ENCODE peak calls at places on chromosome 20, in eight cellular contexts. N is choroid plexus epithelial cell, M is lower leg skin, K is lung, V is adrenal gland, U is astrocyte, Z is GM12865, F is endodermal cell. X is an unnamed sample.

GRCh38 chr20:23666189-23666588 is 22.6 kb downstream of the CST4 start:
- DNase-seq in N (peak), K (no peak), V (no peak), U (no peak), M (peak), Z (no peak), F (peak), X (peak)

GRCh38 chr20:11796041-11796440 is 121.7 kb upstream of the BTBD3 start:
- DNase-seq in Z (no peak), K (no peak), V (no peak), M (no peak), F (no peak), N (no peak), U (peak), X (no peak)

GRCh38 chr20:21555470-21556120 is 41.7 kb upstream of the NKX2-2 start:
- DNase-seq in F (no peak), U (no peak), V (no peak), Z (no peak), N (no peak), M (no peak), K (no peak), X (no peak)

GRCh38 chr20:21514553-21515251 is 838 bp upstream of the NKX2-2 start:
- DNase-seq in F (peak), U (no peak), M (no peak), N (no peak), Z (no peak), V (no peak), K (no peak), X (no peak)

GRCh38 chr20:840858-841567 is 7.5 kb downstream of the FAM110A start:
- DNase-seq in V (no peak), F (peak), M (no peak), Z (no peak), K (peak), N (peak), U (no peak), X (peak)

GRCh38 chr20:57493091-57493615 is 31.8 kb downstream of the CTCFL start:
- DNase-seq in N (no peak), V (no peak), M (no peak), F (peak), K (no peak), U (no peak), Z (no peak), X (no peak)

GRCh38 chr20:46648903-46649649 is 2.2 kb downstream of the SLC13A3 start:
- DNase-seq in F (peak), V (no peak), U (no peak), N (no peak), Z (peak), K (no peak), M (no peak), X (no peak)

GRCh38 chr20:6121504-6121903 is 1.3 kb downstream of the FERMT1 start:
- DNase-seq in M (no peak), F (no peak), V (no peak), U (no peak), N (no peak), K (no peak), Z (no peak), X (no peak)

GRCh38 chr20:11891081-11891826 is 26.4 kb upstream of the BTBD3 start:
- DNase-seq in Z (no peak), N (peak), V (peak), F (no peak), K (peak), U (peak), M (no peak), X (peak)

GRCh38 chr20:54251093-54251492 is 43.2 kb downstream of the PFDN4 start:
- DNase-seq in Z (no peak), K (no peak), N (no peak), F (no peak), M (no peak), U (no peak), V (no peak), X (no peak)

GRCh38 chr20:22921595-22922421 is 113.3 kb upstream of the SSTR4 start:
- DNase-seq in V (peak), U (peak), F (no peak), M (no peak), N (peak), K (no peak), Z (no peak), X (peak)

GRCh38 chr20:23084282-23084844 is 1.8 kb downstream of the CD93 start:
- DNase-seq in M (no peak), K (no peak), Z (no peak), U (no peak), F (no peak), V (no peak), N (no peak), X (no peak)

GRCh38 chr20:20938599-20938998 is 167.6 kb downstream of the LINC00237 start:
- DNase-seq in V (no peak), N (no peak), F (no peak), Z (no peak), U (no peak), K (no peak), M (no peak), X (no peak)

GRCh38 chr20:10433014-10433622 is 904 bp downstream of the MKKS start:
- DNase-seq in M (no peak), N (no peak), F (peak), U (no peak), K (no peak), V (no peak), Z (peak), X (no peak)

GRCh38 chr20:3753098-3753497 is 14.5 kb downstream of the ADISSP start:
- DNase-seq in K (no peak), Z (peak), U (peak), F (peak), N (peak), V (peak), M (peak), X (peak)

GRCh38 chr20:45392733-45393132 is 14.6 kb upstream of the TP53TG5 start:
- DNase-seq in Z (no peak), U (no peak), V (no peak), F (no peak), K (no peak), N (no peak), M (no peak), X (no peak)

GRCh38 chr20:33169176-33169794 is 1.3 kb downstream of the BPIFA2 start:
- DNase-seq in Z (peak), M (no peak), N (peak), U (no peak), F (peak), V (no peak), K (no peak), X (no peak)

GRCh38 chr20:33826270-33826897 is 15.2 kb downstream of the CHMP4B start:
- DNase-seq in M (no peak), K (no peak), V (no peak), U (no peak), N (no peak), Z (no peak), F (peak), X (no peak)

GRCh38 chr20:1298888-1299511 is 29.9 kb downstream of the SDCBP2 start:
- DNase-seq in U (no peak), Z (no peak), N (no peak), F (no peak), V (no peak), M (no peak), K (no peak), X (no peak)

GRCh38 chr20:8489094-8489883 is 357.2 kb downstream of the PLCB1 start:
- DNase-seq in K (no peak), N (no peak), U (no peak), V (no peak), Z (no peak), M (no peak), F (no peak), X (no peak)

GRCh38 chr20:51950926-51951325 is 148.6 kb upstream of the SALL4 start:
- DNase-seq in M (no peak), F (no peak), Z (no peak), V (no peak), K (no peak), N (no peak), U (no peak), X (no peak)

GRCh38 chr20:59668926-59669325 is 64.6 kb downstream of the PHACTR3 start:
- DNase-seq in M (no peak), K (peak), F (no peak), U (no peak), N (no peak), V (no peak), Z (no peak), X (no peak)

GRCh38 chr20:47506850-47507249 is 5.2 kb downstream of the NCOA3 start:
- DNase-seq in V (no peak), K (no peak), N (no peak), M (no peak), Z (no peak), F (peak), U (no peak), X (no peak)

GRCh38 chr20:64138276-64138815 is 25.9 kb upstream of the MYT1 start:
- DNase-seq in F (no peak), N (no peak), U (no peak), K (no peak), Z (no peak), M (no peak), V (no peak), X (no peak)

GRCh38 chr20:58714340-58714922 is 21.8 kb downstream of the NPEPL1 start:
- DNase-seq in M (peak), N (no peak), V (peak), Z (no peak), U (no peak), F (peak), K (peak), X (no peak)

GRCh38 chr20:21225215-21225947 is 77.8 kb upstream of the XRN2 start:
- DNase-seq in Z (no peak), M (no peak), U (no peak), V (no peak), K (no peak), N (peak), F (no peak), X (peak)

GRCh38 chr20:16048881-16049280 is 524.4 kb downstream of the KIF16B start:
- DNase-seq in N (no peak), K (no peak), V (no peak), U (no peak), M (no peak), Z (no peak), F (no peak), X (no peak)

GRCh38 chr20:57195023-57195758 is 71.2 kb downstream of the BMP7 start:
- DNase-seq in V (no peak), Z (no peak), N (no peak), F (no peak), M (peak), U (peak), K (no peak), X (peak)

GRCh38 chr20:62860391-62860923 is 1.2 kb downstream of the TCFL5 start:
- DNase-seq in M (no peak), N (peak), U (peak), F (peak), K (no peak), Z (no peak), V (no peak), X (peak)

GRCh38 chr20:58647814-58648501 is 3.1 kb upstream of the STX16 start:
- DNase-seq in V (no peak), K (no peak), M (no peak), U (peak), Z (no peak), N (peak), F (peak), X (peak)

GRCh38 chr20:9225879-9226278 is 157.0 kb downstream of the PLCB4 start:
- DNase-seq in N (peak), Z (no peak), V (no peak), F (no peak), K (no peak), U (no peak), M (no peak), X (no peak)

GRCh38 chr20:58188496-58188895 is 40.0 kb downstream of the ANKRD60 start:
- DNase-seq in Z (no peak), V (no peak), N (no peak), F (peak), U (no peak), K (no peak), M (no peak), X (no peak)

GRCh38 chr20:22905667-22906066 is 129.4 kb upstream of the SSTR4 start:
- DNase-seq in U (no peak), K (no peak), N (peak), V (peak), F (no peak), Z (peak), M (peak), X (no peak)

GRCh38 chr20:2299301-2299700 is 3.5 kb downstream of the TGM3 start:
- DNase-seq in Z (no peak), N (no peak), M (peak), F (no peak), V (peak), K (peak), U (no peak), X (peak)

GRCh38 chr20:34443546-34443945 is 72.7 kb upstream of the DYNLRB1 start:
- DNase-seq in M (no peak), F (no peak), Z (no peak), V (no peak), N (no peak), K (no peak), U (no peak), X (no peak)

DNA sequence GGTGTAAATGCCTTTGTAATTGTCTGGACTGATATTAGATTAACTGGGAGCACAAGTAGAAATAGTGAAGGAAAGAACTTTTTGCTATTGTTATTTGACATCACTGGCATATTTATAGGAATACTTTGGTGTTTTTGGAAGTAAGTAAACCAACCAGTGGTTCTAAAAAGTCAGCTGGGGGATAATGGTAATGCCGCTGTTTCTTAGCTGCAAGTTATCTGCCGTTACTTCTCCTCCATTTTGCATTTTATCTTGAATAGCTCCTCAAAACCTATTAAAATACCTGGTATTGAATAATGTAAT is 3.8 kb downstream of the PTPN1 start:
- DNase-seq in F (no peak), Z (no peak), N (no peak), V (no peak), U (no peak), K (no peak), M (no peak), X (no peak)
- H3K4me3 ChIP-seq in F (no peak), Z (peak), N (peak), V (no peak), U (peak), K (no peak), M (no peak), X (no peak)

GRCh38 chr20:37990571-37991151 is 42.6 kb downstream of the TTI1 start:
- DNase-seq in M (peak), V (peak), K (peak), Z (peak), N (peak), U (peak), F (no peak), X (peak)

GRCh38 chr20:37995856-37996625 is 37.2 kb downstream of the TTI1 start:
- DNase-seq in N (no peak), V (no peak), Z (no peak), M (no peak), U (no peak), F (peak), K (no peak), X (no peak)

GRCh38 chr20:37994512-37994911 is 38.7 kb downstream of the TTI1 start:
- DNase-seq in K (peak), U (peak), F (no peak), M (no peak), N (peak), Z (no peak), V (peak), X (peak)

GRCh38 chr20:37991506-37992302 is 41.6 kb downstream of the TTI1 start:
- DNase-seq in Z (peak), M (no peak), U (no peak), K (no peak), N (no peak), F (no peak), V (no peak), X (no peak)

DNA sequence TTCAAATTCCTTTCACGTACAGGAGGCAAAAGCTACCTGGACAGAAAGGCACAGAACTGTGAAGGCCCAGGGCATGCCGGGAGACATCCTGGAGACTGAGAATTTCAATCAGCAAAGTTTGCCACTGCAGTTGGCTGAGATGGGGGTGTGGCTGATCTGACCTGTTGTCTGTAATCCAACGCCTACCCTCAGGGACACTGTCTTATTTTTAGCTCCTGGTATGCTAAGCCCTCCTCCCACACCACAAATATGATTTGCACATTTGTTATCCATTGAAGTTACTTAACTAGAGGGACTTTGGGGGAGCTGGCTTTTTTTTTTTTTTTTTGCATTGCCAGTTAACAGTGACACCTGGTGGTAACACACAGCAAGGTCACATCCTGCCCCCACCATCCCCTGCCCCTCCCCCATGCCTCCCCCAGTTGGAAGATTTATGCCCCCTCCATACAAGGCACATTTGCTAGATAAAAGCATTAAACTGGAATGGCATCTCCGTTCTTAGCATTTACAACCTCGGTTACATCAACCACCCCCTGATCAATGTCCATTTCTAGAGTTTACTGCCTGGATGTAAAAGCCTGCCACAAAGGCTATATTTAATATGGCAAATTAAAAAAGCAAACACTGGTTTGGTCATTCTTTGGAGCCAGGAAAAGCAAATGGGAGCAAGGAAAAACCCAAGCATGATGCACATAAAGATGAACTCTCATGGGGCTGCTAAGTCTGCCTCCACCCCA is 40.3 kb downstream of the TTI1 start:
- DNase-seq in K (peak), Z (peak), U (peak), F (no peak), N (peak), V (peak), M (no peak), X (peak)
- TF ChIP-seq CTCF in K (peak), Z (peak), U (no peak), F (peak), N (peak), V (peak), M (no peak), X (peak)

DNA sequence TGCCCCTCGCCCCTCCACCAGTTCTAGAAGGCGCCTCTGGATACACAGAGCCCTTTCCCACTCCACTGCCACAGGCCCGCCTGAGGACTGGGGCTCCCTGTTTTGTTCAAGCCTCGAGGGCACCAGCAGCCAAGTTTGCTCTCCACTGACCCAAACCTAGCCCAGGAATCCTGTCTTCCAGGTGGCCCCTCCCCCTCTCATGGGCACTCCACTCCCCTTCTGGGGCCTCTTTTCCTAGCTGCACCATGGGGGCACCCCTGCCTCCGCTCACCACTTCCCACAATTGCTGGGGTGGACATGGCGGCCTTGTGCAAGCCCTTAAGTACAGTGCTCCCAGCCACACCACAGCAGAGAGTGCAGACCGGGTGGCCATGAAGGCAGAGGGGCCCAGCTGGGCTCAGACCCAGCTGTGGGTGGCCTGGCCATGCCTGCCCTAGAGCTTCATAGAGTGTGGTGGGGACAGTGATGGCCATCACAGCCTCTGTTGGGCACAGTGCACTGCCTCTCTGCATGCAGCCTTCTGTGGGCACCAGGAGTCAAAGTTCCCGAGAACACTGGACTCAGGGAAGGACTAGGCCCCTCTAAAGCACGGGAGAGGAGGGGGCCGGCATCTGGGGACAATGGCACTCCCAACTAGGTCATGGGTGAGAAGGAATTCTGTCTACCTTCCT is 1.3 kb downstream of the MYL9 start:
- DNase-seq in M (no peak), V (no peak), Z (no peak), F (no peak), N (no peak), U (no peak), K (no peak), X (no peak)
- H3K4me3 ChIP-seq in M (no peak), V (peak), Z (no peak), F (peak), N (peak), U (peak), K (peak), X (peak)

GRCh38 chr20:53186630-53187029 is 214.5 kb downstream of the TSHZ2 start:
- DNase-seq in M (no peak), V (no peak), K (no peak), F (no peak), Z (no peak), N (no peak), U (no peak), X (no peak)
- TF ChIP-seq CTCF in M (no peak), V (no peak), K (no peak), F (peak), Z (no peak), N (no peak), U (no peak), X (no peak)

GRCh38 chr20:19251506-19251905 is 39.1 kb downstream of the SLC24A3 start:
- DNase-seq in U (no peak), V (no peak), N (no peak), M (peak), Z (no peak), F (no peak), K (no peak), X (no peak)

GRCh38 chr20:19252670-19253120 is 40.3 kb downstream of the SLC24A3 start:
- DNase-seq in N (peak), U (no peak), K (peak), Z (no peak), V (peak), F (no peak), M (peak), X (peak)

GRCh38 chr20:19253316-19253715 is 40.9 kb downstream of the SLC24A3 start:
- DNase-seq in F (peak), K (no peak), M (no peak), Z (no peak), V (no peak), N (no peak), U (no peak), X (no peak)

GRCh38 chr20:19254086-19254821 is 41.8 kb downstream of the SLC24A3 start:
- DNase-seq in N (peak), Z (no peak), U (no peak), F (peak), V (no peak), M (no peak), K (no peak), X (peak)

GRCh38 chr20:19251958-19252669 is 39.7 kb downstream of the SLC24A3 start:
- DNase-seq in N (no peak), Z (no peak), U (no peak), K (no peak), M (no peak), F (no peak), V (no peak), X (no peak)
- H3K4me3 ChIP-seq in N (no peak), Z (no peak), U (no peak), K (no peak), M (no peak), F (no peak), V (no peak), X (no peak)

DNA sequence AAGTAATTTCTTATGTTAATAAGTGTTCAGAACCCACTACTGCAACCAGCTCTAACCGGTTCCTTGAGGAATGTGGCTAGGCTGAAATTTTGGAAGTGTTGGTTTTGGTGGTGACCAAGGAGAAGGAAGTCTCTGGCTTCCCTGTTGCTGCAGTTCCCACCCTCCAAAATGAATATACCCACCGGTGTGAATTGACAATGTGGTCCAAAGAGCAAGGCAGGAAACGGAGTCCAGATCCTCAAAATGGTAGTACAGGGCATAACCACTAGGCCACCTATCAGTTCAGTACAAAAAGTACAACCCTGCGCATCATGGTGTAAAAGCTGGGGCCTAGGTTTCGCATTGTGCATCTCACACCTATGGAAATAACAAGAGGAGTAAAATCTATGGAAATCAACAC is 2.8 kb downstream of the ADNP start:
- DNase-seq in F (no peak), K (no peak), N (no peak), M (no peak), Z (peak), V (no peak), U (no peak), X (no peak)
- TF ChIP-seq CTCF in F (peak), K (no peak), N (peak), M (no peak), Z (peak), V (no peak), U (no peak), X (peak)

X was measured in fibroblast of villous mesenchyme.